ENCODE peak calls at places on chromosome 11, in five cellular contexts. Y is NCI-H1092 treated with DMSO at 0.1 percent for 48 hours, U is GM04504, H is NCI-H1105, V is lower leg skin. W is an unnamed sample.

GRCh38 chr11:8870461-8871282 is 40.3 kb upstream of the AKIP1 start:
- DNase-seq in H (peak; percentile 28), V (peak; percentile 88), Y (peak; percentile 62), U (peak; percentile 32), W (no peak)

GRCh38 chr11:75441804-75442132 is 8.8 kb upstream of the KLHL35 start:
- DNase-seq in U (no peak), Y (no peak), H (no peak), V (no peak), W (no peak)

GRCh38 chr11:124882339-124883071 is 15.2 kb downstream of the ROBO4 start:
- DNase-seq in U (no peak), V (peak; percentile 79), Y (no peak), H (no peak), W (no peak)

GRCh38 chr11:113881856-113882255 is 6.5 kb upstream of the USP28 start:
- DNase-seq in V (peak; percentile 53), U (no peak), H (no peak), Y (no peak), W (no peak)

GRCh38 chr11:57303280-57303989 is 21.3 kb downstream of the TNKS1BP1 start:
- DNase-seq in V (peak; percentile 79), U (no peak), H (no peak), Y (peak; percentile 56), W (no peak)

GRCh38 chr11:63729326-63729725 is 39.2 kb downstream of the ZFTA start:
- DNase-seq in H (no peak), Y (no peak), V (no peak), U (no peak), W (no peak)

GRCh38 chr11:37092487-37092886 is 494.5 kb upstream of the RAG2 start:
- DNase-seq in U (no peak), V (no peak), Y (no peak), H (no peak), W (no peak)

GRCh38 chr11:73670808-73671207 is 24.4 kb downstream of the PLEKHB1 start:
- DNase-seq in U (no peak), H (no peak), V (peak; percentile 53), Y (no peak), W (no peak)

GRCh38 chr11:36702330-36703054 is 104.5 kb upstream of the RAG2 start:
- DNase-seq in V (no peak), U (peak; percentile 15), Y (peak; percentile 49), H (peak; percentile 61), W (peak; percentile 55)

GRCh38 chr11:88345408-88345807 is 7.9 kb upstream of the CTSC start:
- DNase-seq in H (no peak), U (no peak), V (no peak), Y (no peak), W (no peak)